ENCODE peak calls at places on chromosomes 3 and 15, in seven cellular contexts. Q is left cardiac atrium, S is T-helper 2 cell, U is cardiac fibroblast, L is amniotic epithelial cell, O is astrocyte, N is activated B cell treated with CpG ODN at 0.5 μM for 24 hours. P is an unnamed sample.

GRCh38 chr3:147002721-147003120 is 397.6 kb upstream of the PLSCR5 start:
- DNase-seq in Q (no peak), S (no peak), U (no peak), L (peak), O (peak), N (no peak), P (no peak)

GRCh38 chr3:197501496-197501878 is 54.3 kb downstream of the BDH1 start:
- DNase-seq in Q (no peak), S (peak), U (peak), L (peak), O (peak), N (no peak), P (no peak)

GRCh38 chr3:36991147-36991546 is 1.8 kb downstream of the EPM2AIP1 start:
- DNase-seq in Q (no peak), S (peak), U (no peak), L (no peak), O (no peak), N (no peak), P (peak)

GRCh38 chr3:140247775-140248174 is 312.8 kb downstream of the CLSTN2 start:
- DNase-seq in Q (no peak), S (no peak), U (no peak), L (no peak), O (no peak), N (no peak), P (no peak)

GRCh38 chr3:195455789-195456188 is 13.0 kb upstream of the ACAP2 start:
- DNase-seq in Q (no peak), S (no peak), U (no peak), L (no peak), O (no peak), N (no peak), P (no peak)

GRCh38 chr3:138406606-138407005 is 27.8 kb upstream of the ESYT3 start:
- DNase-seq in Q (no peak), S (no peak), U (no peak), L (no peak), O (no peak), N (no peak), P (no peak)

GRCh38 chr3:65894679-65895078 is 144.0 kb downstream of the MAGI1 start:
- DNase-seq in Q (no peak), S (no peak), U (peak), L (peak), O (no peak), N (no peak), P (no peak)

GRCh38 chr15:31550211-31550848 is 223.7 kb downstream of the KLF13 start:
- DNase-seq in Q (no peak), S (no peak), U (no peak), L (no peak), O (no peak), N (no peak), P (no peak)

GRCh38 chr15:62782100-62782791 is 260.3 kb upstream of the TPM1 start:
- DNase-seq in Q (peak), S (no peak), U (peak), L (peak), O (peak), N (no peak), P (no peak)

GRCh38 chr3:55487376-55488241 is 503 bp upstream of the WNT5A start:
- DNase-seq in Q (no peak), S (peak), U (peak), L (peak), O (peak), N (no peak), P (peak)

GRCh38 chr15:42608110-42608531 is 32.7 kb downstream of the STARD9 start:
- DNase-seq in Q (no peak), S (peak), U (peak), L (peak), O (peak), N (no peak), P (peak)

GRCh38 chr3:160459450-160459970 is 9.9 kb upstream of the TRIM59 start:
- DNase-seq in Q (no peak), S (no peak), U (no peak), L (no peak), O (no peak), N (no peak), P (no peak)

GRCh38 chr3:31620656-31621055 is 87.9 kb downstream of the STT3B start:
- DNase-seq in Q (no peak), S (peak), U (no peak), L (no peak), O (no peak), N (no peak), P (no peak)

GRCh38 chr15:81548350-81549116 is 174.5 kb upstream of the TMC3 start:
- DNase-seq in Q (no peak), S (no peak), U (no peak), L (peak), O (peak), N (no peak), P (no peak)

GRCh38 chr15:28085489-28086174 is 13.5 kb downstream of the OCA2 start:
- DNase-seq in Q (no peak), S (no peak), U (no peak), L (no peak), O (no peak), N (no peak), P (no peak)

P was measured in GM06990.